ENCODE peak calls at places on chromosomes 3 and 15, in four cellular contexts. I is PC-3, R is AG04449, Q is suprapubic skin. L is an unnamed sample.

GRCh38 chr3:151724846-151725562 is 8.7 kb upstream of the AADACL2 start:
- DNase-seq in I (peak), R (no peak), Q (no peak), L (no peak)

GRCh38 chr3:193686665-193687506 is 93.9 kb downstream of the OPA1 start:
- DNase-seq in I (peak), R (no peak), Q (no peak), L (no peak)

GRCh38 chr15:59611277-59612260 is at the start of gene GCNT3:
- DNase-seq in I (peak), R (no peak), Q (no peak), L (no peak)

GRCh38 chr15:98419173-98419814 is 229.0 kb upstream of the IGF1R start:
- DNase-seq in I (no peak), R (no peak), Q (no peak), L (no peak)

GRCh38 chr3:130395331-130395730 is 49.9 kb downstream of the COL6A5 start:
- DNase-seq in I (no peak), R (no peak), Q (no peak), L (no peak)

GRCh38 chr3:106006001-106006400 is 137.2 kb upstream of the CBLB start:
- DNase-seq in I (peak), R (no peak), Q (no peak), L (peak)

GRCh38 chr3:83498617-83499016 is 1460.2 kb upstream of the CADM2 start:
- DNase-seq in I (peak), R (no peak), Q (no peak), L (no peak)

GRCh38 chr15:39574416-39574815 is 6.5 kb upstream of the THBS1 start:
- DNase-seq in I (no peak), R (no peak), Q (no peak), L (no peak)

GRCh38 chr3:121768452-121768851 is 18.9 kb upstream of the GOLGB1 start:
- DNase-seq in I (no peak), R (no peak), Q (no peak), L (no peak)

GRCh38 chr3:125959317-125960065 is 9.5 kb upstream of the ROPN1B start:
- DNase-seq in I (no peak), R (no peak), Q (no peak), L (no peak)

GRCh38 chr15:33083232-33084006 is 111.1 kb downstream of the FMN1 start:
- DNase-seq in I (peak), R (no peak), Q (no peak), L (no peak)

GRCh38 chr3:149581681-149582349 is 76.0 kb downstream of the WWTR1 start:
- DNase-seq in I (peak), R (no peak), Q (no peak), L (no peak)

GRCh38 chr3:104564045-104564643 is 802.6 kb upstream of the ALCAM start:
- DNase-seq in I (peak), R (no peak), Q (no peak), L (no peak)

GRCh38 chr15:57112178-57112577 is 193.7 kb downstream of the TCF12 start:
- DNase-seq in I (no peak), R (no peak), Q (no peak), L (no peak)

GRCh38 chr15:69156726-69157381 is 3.6 kb upstream of the GLCE start:
- DNase-seq in I (no peak), R (no peak), Q (no peak), L (no peak)

GRCh38 chr15:30990451-30991300 is 752 bp downstream of the MTMR10 start:
- DNase-seq in I (peak), R (no peak), Q (no peak), L (no peak)

GRCh38 chr15:84108725-84109124 is 126.8 kb upstream of the GOLGA6L4 start:
- DNase-seq in I (peak), R (no peak), Q (no peak), L (no peak)
- TF ChIP-seq CTCF in I (peak), R (no peak), Q (no peak), L (no peak)

DNA sequence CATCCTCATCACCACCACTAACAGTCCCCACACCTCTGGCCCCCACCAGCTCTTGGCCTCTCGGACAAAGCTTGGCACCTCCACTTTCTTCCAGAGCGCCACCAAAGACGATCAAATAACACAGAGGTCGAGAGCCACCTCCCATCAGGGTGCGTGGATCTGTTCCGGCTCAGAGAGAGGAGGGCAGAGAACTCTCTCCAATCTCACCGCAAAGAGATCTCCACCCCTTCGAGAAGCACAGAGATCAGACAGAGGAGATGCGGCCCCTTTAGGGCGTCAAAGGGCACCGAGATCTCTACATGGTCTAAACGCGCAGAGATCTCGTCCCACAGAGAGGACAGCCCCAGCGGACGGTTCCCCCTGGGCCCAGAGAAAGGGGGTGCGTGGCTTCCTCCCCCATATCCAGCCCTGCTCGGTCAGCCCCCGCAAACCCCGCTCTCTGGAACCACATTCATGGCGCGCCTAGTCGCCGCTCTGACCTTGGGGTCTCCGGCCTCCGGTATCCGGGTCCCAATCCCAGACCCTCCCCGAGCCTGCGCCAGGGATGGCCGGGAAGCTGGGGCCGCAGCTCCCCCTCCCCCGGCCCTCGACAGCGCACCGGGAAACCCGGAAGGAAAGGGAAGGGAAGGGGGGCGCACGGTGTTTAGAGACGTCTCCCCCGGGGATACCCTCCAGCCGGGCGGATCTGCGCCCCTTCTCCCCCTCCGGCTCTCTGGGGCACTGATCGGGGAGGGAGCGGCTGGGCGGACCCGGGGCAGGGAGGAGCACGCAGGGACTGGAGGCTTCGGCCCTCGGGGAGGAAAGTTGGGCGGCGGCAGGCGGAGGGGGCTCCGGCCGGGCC is 608 bp downstream of the SCN5A start:
- DNase-seq in I (no peak), R (no peak), Q (no peak), L (peak)
- H3K4me3 ChIP-seq in I (peak), R (peak), Q (peak), L (peak)

DNA sequence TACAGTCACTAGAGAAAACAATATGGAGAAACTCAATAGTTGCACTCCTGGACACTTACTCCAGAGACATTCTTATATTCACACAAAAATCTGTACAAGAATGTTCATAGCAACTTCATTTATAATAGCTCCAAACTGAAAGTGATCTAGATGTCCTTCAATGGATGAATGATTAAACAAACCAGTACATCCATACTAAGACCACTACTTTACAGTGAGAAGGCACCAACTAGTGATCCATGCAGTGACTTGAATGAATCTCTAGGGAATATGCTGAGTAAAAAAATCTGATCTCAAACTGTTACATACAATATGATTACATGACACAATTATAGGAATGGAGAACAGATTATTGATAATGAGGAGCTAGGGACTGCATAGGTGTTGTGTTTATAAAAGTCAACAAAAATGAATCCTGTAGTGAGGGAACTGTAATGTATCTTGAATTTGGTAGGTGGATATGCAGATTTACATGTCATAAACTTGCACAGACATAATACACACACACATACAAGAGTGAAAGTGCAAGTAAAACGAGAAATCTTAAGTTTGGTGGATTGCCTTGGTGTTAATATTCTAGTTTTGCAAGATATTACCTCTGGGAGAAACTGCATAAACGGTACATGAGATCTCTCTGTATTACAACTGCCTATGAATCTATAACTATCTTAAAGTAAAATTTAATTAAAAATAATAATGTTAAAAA is 85.7 kb downstream of the SPATA16 start:
- DNase-seq in I (no peak), R (no peak), Q (no peak), L (no peak)
- TF ChIP-seq CTCF in I (no peak), R (no peak), Q (no peak), L (no peak)

GRCh38 chr15:101133751-101134261 is 118.0 kb downstream of the CHSY1 start:
- DNase-seq in I (no peak), R (no peak), Q (no peak), L (no peak)

GRCh38 chr15:101133181-101133460 is 118.7 kb downstream of the CHSY1 start:
- DNase-seq in I (no peak), R (no peak), Q (no peak), L (no peak)

GRCh38 chr15:101135532-101136166 is 116.2 kb downstream of the CHSY1 start:
- DNase-seq in I (no peak), R (no peak), Q (no peak), L (no peak)

GRCh38 chr15:101136381-101137268 is 115.2 kb downstream of the CHSY1 start:
- DNase-seq in I (no peak), R (no peak), Q (no peak), L (no peak)

DNA sequence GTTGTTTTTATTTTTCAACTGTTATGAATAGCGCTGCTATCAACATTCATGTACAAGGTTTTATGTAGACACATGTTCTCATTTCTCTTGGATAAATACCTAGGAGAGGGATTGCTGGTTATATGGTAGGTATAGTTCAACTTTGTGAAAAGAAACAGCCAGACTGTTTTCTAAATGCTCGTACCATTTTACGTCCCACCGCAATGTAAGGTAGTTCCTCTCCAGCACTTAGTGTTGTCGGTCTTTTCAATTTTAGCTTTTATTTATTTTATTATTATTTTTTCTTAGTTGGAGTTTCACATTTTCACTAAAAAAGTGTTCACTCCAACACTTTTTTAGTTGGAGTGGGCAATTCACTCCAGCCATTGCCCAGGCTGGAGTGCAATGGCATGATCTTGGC is 117.1 kb downstream of the CHSY1 start:
- DNase-seq in I (no peak), R (no peak), Q (no peak), L (no peak)
- H3K4me3 ChIP-seq in I (no peak), R (no peak), Q (no peak), L (no peak)

GRCh38 chr3:56302417-56302816 is 165.8 kb downstream of the ERC2 start:
- DNase-seq in I (peak), R (no peak), Q (no peak), L (no peak)
- TF ChIP-seq CTCF in I (peak), R (no peak), Q (no peak), L (no peak)

GRCh38 chr15:83283813-83284562 is 476 bp downstream of the BNC1 start:
- DNase-seq in I (no peak), R (no peak), Q (no peak), L (no peak)
- H3K4me3 ChIP-seq in I (peak), R (peak), Q (peak), L (peak)

DNA sequence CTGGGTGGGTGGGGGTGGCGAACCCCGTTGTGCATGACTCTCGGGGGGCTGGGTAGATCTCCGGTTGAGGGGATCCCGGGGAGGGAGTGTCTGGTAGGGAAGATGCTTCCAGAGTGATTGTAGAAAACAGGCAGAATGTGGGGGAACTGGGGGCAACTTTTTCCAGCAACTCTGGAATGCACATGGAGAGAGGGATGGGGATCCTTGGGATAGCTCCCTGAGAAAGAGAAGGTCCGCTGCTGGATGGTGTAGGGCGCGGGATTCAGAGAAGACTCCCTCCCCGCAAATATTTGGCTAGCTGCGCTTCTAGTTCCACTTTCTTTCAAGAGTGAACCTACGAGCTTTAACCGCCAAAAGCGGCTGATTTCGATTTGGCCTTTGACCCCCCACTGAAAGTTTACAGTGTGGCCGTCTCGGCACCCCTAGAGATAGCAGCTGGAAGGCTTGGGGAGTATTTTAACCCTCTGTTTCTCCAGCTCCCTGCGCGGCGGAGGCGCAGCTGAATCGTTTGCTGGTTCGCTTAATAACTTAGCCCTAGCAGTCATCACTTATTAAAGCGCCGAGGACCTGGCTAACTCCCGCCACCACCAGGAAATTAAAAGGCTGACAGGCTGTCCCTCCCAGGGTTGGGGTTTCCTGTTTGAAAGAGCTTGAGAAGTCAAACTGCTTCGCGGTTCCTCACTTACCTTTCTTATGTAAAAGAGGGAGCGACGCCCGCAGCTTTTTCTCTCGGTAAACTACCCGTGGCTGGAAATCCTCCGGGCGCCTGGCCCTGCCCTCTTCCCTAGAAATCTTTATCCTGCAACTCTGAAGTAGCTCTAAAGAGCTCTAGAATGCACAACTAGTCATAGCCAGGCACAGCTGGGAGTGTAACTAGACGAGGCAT is 1.2 kb downstream of the PHLDB2 start:
- DNase-seq in I (peak), R (no peak), Q (peak), L (peak)
- TF ChIP-seq CTCF in I (peak), R (peak), Q (peak), L (peak)

GRCh38 chr15:25661898-25662297 is 201.2 kb downstream of the ATP10A start:
- DNase-seq in I (no peak), R (no peak), Q (no peak), L (no peak)
- H3K4me3 ChIP-seq in I (no peak), R (no peak), Q (no peak), L (no peak)

GRCh38 chr3:123357275-123357674 is 91.6 kb downstream of the ADCY5 start:
- DNase-seq in I (no peak), R (no peak), Q (no peak), L (no peak)

GRCh38 chr3:123365450-123366143 is 83.3 kb downstream of the ADCY5 start:
- DNase-seq in I (peak), R (no peak), Q (no peak), L (no peak)

GRCh38 chr3:123361019-123361418 is 87.9 kb downstream of the ADCY5 start:
- DNase-seq in I (no peak), R (no peak), Q (no peak), L (no peak)
- TF ChIP-seq CTCF in I (peak), R (no peak), Q (no peak), L (no peak)

GRCh38 chr3:189990826-189991225 is 129.9 kb downstream of the P3H2 start:
- DNase-seq in I (no peak), R (no peak), Q (no peak), L (no peak)

GRCh38 chr3:189983612-189984011 is 137.1 kb downstream of the P3H2 start:
- DNase-seq in I (no peak), R (no peak), Q (no peak), L (no peak)

GRCh38 chr3:189988322-189988721 is 132.4 kb downstream of the P3H2 start:
- DNase-seq in I (no peak), R (no peak), Q (no peak), L (no peak)

GRCh38 chr3:189985938-189986337 is 134.8 kb downstream of the P3H2 start:
- DNase-seq in I (peak), R (no peak), Q (no peak), L (no peak)

DNA sequence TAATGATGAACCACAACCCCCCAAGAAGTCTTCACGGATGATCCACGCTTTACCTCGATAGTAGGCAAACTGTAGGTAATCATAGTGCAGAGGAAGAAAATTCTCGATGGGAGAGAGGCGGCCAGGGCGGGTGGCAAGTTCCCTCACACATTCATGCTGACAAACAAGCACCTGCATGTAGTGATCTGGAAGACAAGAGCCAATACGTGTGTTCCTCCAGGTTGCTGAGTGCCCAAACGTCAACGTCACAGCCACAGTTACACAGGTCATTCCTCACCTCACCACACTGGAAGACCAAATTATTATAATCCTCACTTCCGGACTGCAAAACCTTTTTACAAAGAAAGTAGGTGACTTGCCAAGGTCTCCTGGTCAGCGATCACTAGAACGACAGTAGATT is 131.8 kb downstream of the P3H2 start:
- DNase-seq in I (no peak), R (no peak), Q (no peak), L (no peak)
- H3K4me3 ChIP-seq in I (no peak), R (no peak), Q (no peak), L (no peak)

L was measured in lower leg skin.